ENCODE peak calls at places on chromosomes 1 and 21, in eight cellular contexts. One of them, this sample, is unnamed.

GRCh38 chr21:44791246-44791645 is 10.4 kb downstream of the UBE2G2 start:
- DNase-seq in GM06990: no peak
- DNase-seq in activated T-cell treated with anti-CD3 and anti-CD28 coated beads, Interleukin-2, amount 50 U/mL, for 72 hours: no peak
- DNase-seq in anterior cingulate cortex: no peak
- DNase-seq in NCI-H2081: no peak
- DNase-seq in GM10248: no peak
- DNase-seq in stimulated activated CD4-positive, alpha-beta T cell treated with anti-CD3 and anti-CD28 coated beads, Interleukin-12 subunit alpha, Interleukin-12 subunit beta, amount 100 ng/mL, for 48 hours: no peak
- DNase-seq in globus pallidus: no peak
- DNase-seq in this sample: no peak

GRCh38 chr21:44437371-44437695 is 18.0 kb upstream of the LRRC3 start:
- DNase-seq in NCI-H2081: no peak
- DNase-seq in activated T-cell treated with anti-CD3 and anti-CD28 coated beads, Interleukin-2, amount 50 U/mL, for 72 hours: no peak
- DNase-seq in GM10248: no peak
- DNase-seq in stimulated activated CD4-positive, alpha-beta T cell treated with anti-CD3 and anti-CD28 coated beads, Interleukin-12 subunit alpha, Interleukin-12 subunit beta, amount 100 ng/mL, for 48 hours: no peak
- DNase-seq in globus pallidus: no peak
- DNase-seq in GM06990: no peak
- DNase-seq in anterior cingulate cortex: no peak
- DNase-seq in this sample: no peak

GRCh38 chr1:20935717-20936116 is 148.6 kb upstream of the HP1BP3 start:
- DNase-seq in stimulated activated CD4-positive, alpha-beta T cell treated with anti-CD3 and anti-CD28 coated beads, Interleukin-12 subunit alpha, Interleukin-12 subunit beta, amount 100 ng/mL, for 48 hours: no peak
- DNase-seq in GM06990: no peak
- DNase-seq in anterior cingulate cortex: no peak
- DNase-seq in NCI-H2081: no peak
- DNase-seq in globus pallidus: no peak
- DNase-seq in GM10248: no peak
- DNase-seq in activated T-cell treated with anti-CD3 and anti-CD28 coated beads, Interleukin-2, amount 50 U/mL, for 72 hours: no peak
- DNase-seq in this sample: no peak

GRCh38 chr1:114250683-114251572 is 97.3 kb upstream of the SYT6 start:
- DNase-seq in activated T-cell treated with anti-CD3 and anti-CD28 coated beads, Interleukin-2, amount 50 U/mL, for 72 hours: no peak
- DNase-seq in anterior cingulate cortex: no peak
- DNase-seq in stimulated activated CD4-positive, alpha-beta T cell treated with anti-CD3 and anti-CD28 coated beads, Interleukin-12 subunit alpha, Interleukin-12 subunit beta, amount 100 ng/mL, for 48 hours: no peak
- DNase-seq in NCI-H2081: no peak
- DNase-seq in GM06990: no peak
- DNase-seq in globus pallidus: no peak
- DNase-seq in GM10248: no peak
- DNase-seq in this sample: no peak

GRCh38 chr1:1984560-1985070 is 19.0 kb downstream of the CFAP74 start:
- DNase-seq in GM10248: no peak
- DNase-seq in stimulated activated CD4-positive, alpha-beta T cell treated with anti-CD3 and anti-CD28 coated beads, Interleukin-12 subunit alpha, Interleukin-12 subunit beta, amount 100 ng/mL, for 48 hours: no peak
- DNase-seq in anterior cingulate cortex: no peak
- DNase-seq in globus pallidus: no peak
- DNase-seq in activated T-cell treated with anti-CD3 and anti-CD28 coated beads, Interleukin-2, amount 50 U/mL, for 72 hours: no peak
- DNase-seq in NCI-H2081: no peak
- DNase-seq in GM06990: no peak
- DNase-seq in this sample: no peak

GRCh38 chr1:199723557-199723956 is 304.0 kb upstream of the NR5A2 start:
- DNase-seq in globus pallidus: no peak
- DNase-seq in activated T-cell treated with anti-CD3 and anti-CD28 coated beads, Interleukin-2, amount 50 U/mL, for 72 hours: no peak
- DNase-seq in GM06990: no peak
- DNase-seq in NCI-H2081: no peak
- DNase-seq in stimulated activated CD4-positive, alpha-beta T cell treated with anti-CD3 and anti-CD28 coated beads, Interleukin-12 subunit alpha, Interleukin-12 subunit beta, amount 100 ng/mL, for 48 hours: no peak
- DNase-seq in anterior cingulate cortex: no peak
- DNase-seq in GM10248: no peak
- DNase-seq in this sample: no peak

GRCh38 chr1:7301346-7301993 is 469.6 kb upstream of the VAMP3 start:
- DNase-seq in stimulated activated CD4-positive, alpha-beta T cell treated with anti-CD3 and anti-CD28 coated beads, Interleukin-12 subunit alpha, Interleukin-12 subunit beta, amount 100 ng/mL, for 48 hours: no peak
- DNase-seq in anterior cingulate cortex: no peak
- DNase-seq in GM10248: no peak
- DNase-seq in globus pallidus: no peak
- DNase-seq in GM06990: no peak
- DNase-seq in activated T-cell treated with anti-CD3 and anti-CD28 coated beads, Interleukin-2, amount 50 U/mL, for 72 hours: no peak
- DNase-seq in NCI-H2081: no peak
- DNase-seq in this sample: no peak

GRCh38 chr1:29698033-29698432 is 461.7 kb downstream of the PTPRU start:
- DNase-seq in anterior cingulate cortex: no peak
- DNase-seq in activated T-cell treated with anti-CD3 and anti-CD28 coated beads, Interleukin-2, amount 50 U/mL, for 72 hours: no peak
- DNase-seq in NCI-H2081: no peak
- DNase-seq in stimulated activated CD4-positive, alpha-beta T cell treated with anti-CD3 and anti-CD28 coated beads, Interleukin-12 subunit alpha, Interleukin-12 subunit beta, amount 100 ng/mL, for 48 hours: no peak
- DNase-seq in globus pallidus: no peak
- DNase-seq in GM10248: no peak
- DNase-seq in GM06990: no peak
- DNase-seq in this sample: peak

GRCh38 chr1:6358757-6359567 is 34.6 kb downstream of the ACOT7 start:
- DNase-seq in NCI-H2081: peak
- DNase-seq in anterior cingulate cortex: no peak
- DNase-seq in activated T-cell treated with anti-CD3 and anti-CD28 coated beads, Interleukin-2, amount 50 U/mL, for 72 hours: peak
- DNase-seq in GM10248: peak
- DNase-seq in stimulated activated CD4-positive, alpha-beta T cell treated with anti-CD3 and anti-CD28 coated beads, Interleukin-12 subunit alpha, Interleukin-12 subunit beta, amount 100 ng/mL, for 48 hours: peak
- DNase-seq in GM06990: peak
- DNase-seq in globus pallidus: no peak
- DNase-seq in this sample: peak

GRCh38 chr21:31233711-31234110 is 110.3 kb downstream of the TIAM1 start:
- DNase-seq in GM10248: no peak
- DNase-seq in NCI-H2081: no peak
- DNase-seq in stimulated activated CD4-positive, alpha-beta T cell treated with anti-CD3 and anti-CD28 coated beads, Interleukin-12 subunit alpha, Interleukin-12 subunit beta, amount 100 ng/mL, for 48 hours: no peak
- DNase-seq in globus pallidus: no peak
- DNase-seq in anterior cingulate cortex: no peak
- DNase-seq in GM06990: no peak
- DNase-seq in activated T-cell treated with anti-CD3 and anti-CD28 coated beads, Interleukin-2, amount 50 U/mL, for 72 hours: no peak
- DNase-seq in this sample: no peak

GRCh38 chr1:226215239-226215638 is 8.2 kb upstream of the MIXL1 start:
- DNase-seq in GM10248: no peak
- DNase-seq in GM06990: no peak
- DNase-seq in NCI-H2081: no peak
- DNase-seq in globus pallidus: no peak
- DNase-seq in stimulated activated CD4-positive, alpha-beta T cell treated with anti-CD3 and anti-CD28 coated beads, Interleukin-12 subunit alpha, Interleukin-12 subunit beta, amount 100 ng/mL, for 48 hours: no peak
- DNase-seq in activated T-cell treated with anti-CD3 and anti-CD28 coated beads, Interleukin-2, amount 50 U/mL, for 72 hours: no peak
- DNase-seq in anterior cingulate cortex: no peak
- DNase-seq in this sample: no peak

GRCh38 chr1:151820940-151821339 is 10.7 kb downstream of the RORC start:
- DNase-seq in NCI-H2081: no peak
- DNase-seq in globus pallidus: no peak
- DNase-seq in GM06990: no peak
- DNase-seq in anterior cingulate cortex: no peak
- DNase-seq in activated T-cell treated with anti-CD3 and anti-CD28 coated beads, Interleukin-2, amount 50 U/mL, for 72 hours: no peak
- DNase-seq in GM10248: no peak
- DNase-seq in stimulated activated CD4-positive, alpha-beta T cell treated with anti-CD3 and anti-CD28 coated beads, Interleukin-12 subunit alpha, Interleukin-12 subunit beta, amount 100 ng/mL, for 48 hours: no peak
- DNase-seq in this sample: no peak

GRCh38 chr1:31063636-31064035 is 1.9 kb downstream of the PUM1 start:
- DNase-seq in GM10248: no peak
- DNase-seq in GM06990: no peak
- DNase-seq in anterior cingulate cortex: no peak
- DNase-seq in globus pallidus: no peak
- DNase-seq in stimulated activated CD4-positive, alpha-beta T cell treated with anti-CD3 and anti-CD28 coated beads, Interleukin-12 subunit alpha, Interleukin-12 subunit beta, amount 100 ng/mL, for 48 hours: no peak
- DNase-seq in NCI-H2081: no peak
- DNase-seq in activated T-cell treated with anti-CD3 and anti-CD28 coated beads, Interleukin-2, amount 50 U/mL, for 72 hours: no peak
- DNase-seq in this sample: no peak

GRCh38 chr1:9101510-9102146 is 27.3 kb downstream of the GPR157 start:
- DNase-seq in activated T-cell treated with anti-CD3 and anti-CD28 coated beads, Interleukin-2, amount 50 U/mL, for 72 hours: peak
- DNase-seq in anterior cingulate cortex: peak
- DNase-seq in stimulated activated CD4-positive, alpha-beta T cell treated with anti-CD3 and anti-CD28 coated beads, Interleukin-12 subunit alpha, Interleukin-12 subunit beta, amount 100 ng/mL, for 48 hours: no peak
- DNase-seq in NCI-H2081: peak
- DNase-seq in GM10248: peak
- DNase-seq in globus pallidus: peak
- DNase-seq in GM06990: no peak
- DNase-seq in this sample: peak

GRCh38 chr1:237386362-237387143 is 344.6 kb downstream of the RYR2 start:
- DNase-seq in activated T-cell treated with anti-CD3 and anti-CD28 coated beads, Interleukin-2, amount 50 U/mL, for 72 hours: no peak
- DNase-seq in globus pallidus: peak
- DNase-seq in GM06990: no peak
- DNase-seq in NCI-H2081: peak
- DNase-seq in stimulated activated CD4-positive, alpha-beta T cell treated with anti-CD3 and anti-CD28 coated beads, Interleukin-12 subunit alpha, Interleukin-12 subunit beta, amount 100 ng/mL, for 48 hours: no peak
- DNase-seq in GM10248: peak
- DNase-seq in anterior cingulate cortex: no peak
- DNase-seq in this sample: no peak

GRCh38 chr1:189693140-189693539 is 784.5 kb downstream of the BRINP3 start:
- DNase-seq in anterior cingulate cortex: no peak
- DNase-seq in GM06990: no peak
- DNase-seq in globus pallidus: no peak
- DNase-seq in activated T-cell treated with anti-CD3 and anti-CD28 coated beads, Interleukin-2, amount 50 U/mL, for 72 hours: no peak
- DNase-seq in stimulated activated CD4-positive, alpha-beta T cell treated with anti-CD3 and anti-CD28 coated beads, Interleukin-12 subunit alpha, Interleukin-12 subunit beta, amount 100 ng/mL, for 48 hours: no peak
- DNase-seq in GM10248: no peak
- DNase-seq in NCI-H2081: no peak
- DNase-seq in this sample: no peak

GRCh38 chr1:165367375-165367993 is 11.0 kb upstream of the LMX1A start:
- DNase-seq in globus pallidus: peak
- DNase-seq in anterior cingulate cortex: peak
- DNase-seq in stimulated activated CD4-positive, alpha-beta T cell treated with anti-CD3 and anti-CD28 coated beads, Interleukin-12 subunit alpha, Interleukin-12 subunit beta, amount 100 ng/mL, for 48 hours: peak
- DNase-seq in activated T-cell treated with anti-CD3 and anti-CD28 coated beads, Interleukin-2, amount 50 U/mL, for 72 hours: peak
- DNase-seq in GM06990: no peak
- DNase-seq in GM10248: peak
- DNase-seq in NCI-H2081: peak
- DNase-seq in this sample: peak

GRCh38 chr1:104706631-104707147 is 957.0 kb downstream of the AMY1C start:
- DNase-seq in stimulated activated CD4-positive, alpha-beta T cell treated with anti-CD3 and anti-CD28 coated beads, Interleukin-12 subunit alpha, Interleukin-12 subunit beta, amount 100 ng/mL, for 48 hours: no peak
- DNase-seq in GM10248: no peak
- DNase-seq in NCI-H2081: no peak
- DNase-seq in activated T-cell treated with anti-CD3 and anti-CD28 coated beads, Interleukin-2, amount 50 U/mL, for 72 hours: no peak
- DNase-seq in GM06990: no peak
- DNase-seq in globus pallidus: no peak
- DNase-seq in anterior cingulate cortex: no peak
- DNase-seq in this sample: peak

GRCh38 chr1:43552813-43553212 is 22.1 kb downstream of the PTPRF start:
- DNase-seq in anterior cingulate cortex: peak
- DNase-seq in GM06990: no peak
- DNase-seq in stimulated activated CD4-positive, alpha-beta T cell treated with anti-CD3 and anti-CD28 coated beads, Interleukin-12 subunit alpha, Interleukin-12 subunit beta, amount 100 ng/mL, for 48 hours: no peak
- DNase-seq in globus pallidus: peak
- DNase-seq in NCI-H2081: no peak
- DNase-seq in GM10248: no peak
- DNase-seq in activated T-cell treated with anti-CD3 and anti-CD28 coated beads, Interleukin-2, amount 50 U/mL, for 72 hours: no peak
- DNase-seq in this sample: no peak

GRCh38 chr1:234544094-234544579 is 65.2 kb upstream of the TARBP1 start:
- DNase-seq in activated T-cell treated with anti-CD3 and anti-CD28 coated beads, Interleukin-2, amount 50 U/mL, for 72 hours: peak
- DNase-seq in NCI-H2081: peak
- DNase-seq in anterior cingulate cortex: peak
- DNase-seq in GM06990: no peak
- DNase-seq in stimulated activated CD4-positive, alpha-beta T cell treated with anti-CD3 and anti-CD28 coated beads, Interleukin-12 subunit alpha, Interleukin-12 subunit beta, amount 100 ng/mL, for 48 hours: peak
- DNase-seq in GM10248: no peak
- DNase-seq in globus pallidus: peak
- DNase-seq in this sample: no peak

GRCh38 chr1:175514309-175515001 is 228.9 kb downstream of the TNR start:
- DNase-seq in NCI-H2081: no peak
- DNase-seq in activated T-cell treated with anti-CD3 and anti-CD28 coated beads, Interleukin-2, amount 50 U/mL, for 72 hours: peak
- DNase-seq in GM10248: no peak
- DNase-seq in globus pallidus: no peak
- DNase-seq in GM06990: no peak
- DNase-seq in stimulated activated CD4-positive, alpha-beta T cell treated with anti-CD3 and anti-CD28 coated beads, Interleukin-12 subunit alpha, Interleukin-12 subunit beta, amount 100 ng/mL, for 48 hours: no peak
- DNase-seq in anterior cingulate cortex: no peak
- DNase-seq in this sample: no peak

GRCh38 chr1:183633676-183634343 is 1.8 kb downstream of the ARPC5 start:
- DNase-seq in NCI-H2081: no peak
- DNase-seq in GM10248: peak
- DNase-seq in globus pallidus: peak
- DNase-seq in stimulated activated CD4-positive, alpha-beta T cell treated with anti-CD3 and anti-CD28 coated beads, Interleukin-12 subunit alpha, Interleukin-12 subunit beta, amount 100 ng/mL, for 48 hours: no peak
- DNase-seq in GM06990: peak
- DNase-seq in anterior cingulate cortex: no peak
- DNase-seq in activated T-cell treated with anti-CD3 and anti-CD28 coated beads, Interleukin-2, amount 50 U/mL, for 72 hours: no peak
- DNase-seq in this sample: peak

GRCh38 chr1:158002022-158002629 is 8.7 kb downstream of the KIRREL1 start:
- DNase-seq in stimulated activated CD4-positive, alpha-beta T cell treated with anti-CD3 and anti-CD28 coated beads, Interleukin-12 subunit alpha, Interleukin-12 subunit beta, amount 100 ng/mL, for 48 hours: no peak
- DNase-seq in activated T-cell treated with anti-CD3 and anti-CD28 coated beads, Interleukin-2, amount 50 U/mL, for 72 hours: no peak
- DNase-seq in anterior cingulate cortex: no peak
- DNase-seq in globus pallidus: no peak
- DNase-seq in GM06990: no peak
- DNase-seq in NCI-H2081: no peak
- DNase-seq in GM10248: no peak
- DNase-seq in this sample: no peak

GRCh38 chr1:176949033-176949662 is 215.4 kb downstream of the ASTN1 start:
- DNase-seq in stimulated activated CD4-positive, alpha-beta T cell treated with anti-CD3 and anti-CD28 coated beads, Interleukin-12 subunit alpha, Interleukin-12 subunit beta, amount 100 ng/mL, for 48 hours: no peak
- DNase-seq in globus pallidus: no peak
- DNase-seq in GM06990: peak
- DNase-seq in anterior cingulate cortex: no peak
- DNase-seq in activated T-cell treated with anti-CD3 and anti-CD28 coated beads, Interleukin-2, amount 50 U/mL, for 72 hours: peak
- DNase-seq in NCI-H2081: no peak
- DNase-seq in GM10248: peak
- DNase-seq in this sample: no peak

GRCh38 chr1:66925558-66925910 is 744 bp downstream of the MIER1 start:
- DNase-seq in NCI-H2081: no peak
- DNase-seq in globus pallidus: no peak
- DNase-seq in stimulated activated CD4-positive, alpha-beta T cell treated with anti-CD3 and anti-CD28 coated beads, Interleukin-12 subunit alpha, Interleukin-12 subunit beta, amount 100 ng/mL, for 48 hours: no peak
- DNase-seq in GM10248: no peak
- DNase-seq in anterior cingulate cortex: no peak
- DNase-seq in GM06990: no peak
- DNase-seq in activated T-cell treated with anti-CD3 and anti-CD28 coated beads, Interleukin-2, amount 50 U/mL, for 72 hours: no peak
- DNase-seq in this sample: no peak

GRCh38 chr1:60160141-60160540 is 86.6 kb upstream of the C1orf87 start:
- DNase-seq in GM10248: no peak
- DNase-seq in anterior cingulate cortex: no peak
- DNase-seq in activated T-cell treated with anti-CD3 and anti-CD28 coated beads, Interleukin-2, amount 50 U/mL, for 72 hours: no peak
- DNase-seq in NCI-H2081: no peak
- DNase-seq in stimulated activated CD4-positive, alpha-beta T cell treated with anti-CD3 and anti-CD28 coated beads, Interleukin-12 subunit alpha, Interleukin-12 subunit beta, amount 100 ng/mL, for 48 hours: no peak
- DNase-seq in GM06990: no peak
- DNase-seq in globus pallidus: no peak
- DNase-seq in this sample: no peak

GRCh38 chr1:145963218-145964019 is 956 bp downstream of the ANKRD34A start:
- DNase-seq in GM10248: no peak
- DNase-seq in GM06990: no peak
- DNase-seq in stimulated activated CD4-positive, alpha-beta T cell treated with anti-CD3 and anti-CD28 coated beads, Interleukin-12 subunit alpha, Interleukin-12 subunit beta, amount 100 ng/mL, for 48 hours: no peak
- DNase-seq in activated T-cell treated with anti-CD3 and anti-CD28 coated beads, Interleukin-2, amount 50 U/mL, for 72 hours: no peak
- DNase-seq in anterior cingulate cortex: no peak
- DNase-seq in globus pallidus: no peak
- DNase-seq in NCI-H2081: no peak
- DNase-seq in this sample: peak

GRCh38 chr1:152325111-152325510 is at the start of gene FLG:
- DNase-seq in NCI-H2081: no peak
- DNase-seq in GM10248: no peak
- DNase-seq in globus pallidus: no peak
- DNase-seq in GM06990: no peak
- DNase-seq in activated T-cell treated with anti-CD3 and anti-CD28 coated beads, Interleukin-2, amount 50 U/mL, for 72 hours: no peak
- DNase-seq in stimulated activated CD4-positive, alpha-beta T cell treated with anti-CD3 and anti-CD28 coated beads, Interleukin-12 subunit alpha, Interleukin-12 subunit beta, amount 100 ng/mL, for 48 hours: no peak
- DNase-seq in anterior cingulate cortex: no peak
- DNase-seq in this sample: no peak

GRCh38 chr1:50976111-50976889 is 6.3 kb downstream of the CDKN2C start:
- DNase-seq in anterior cingulate cortex: no peak
- DNase-seq in stimulated activated CD4-positive, alpha-beta T cell treated with anti-CD3 and anti-CD28 coated beads, Interleukin-12 subunit alpha, Interleukin-12 subunit beta, amount 100 ng/mL, for 48 hours: no peak
- DNase-seq in NCI-H2081: peak
- DNase-seq in activated T-cell treated with anti-CD3 and anti-CD28 coated beads, Interleukin-2, amount 50 U/mL, for 72 hours: peak
- DNase-seq in GM06990: no peak
- DNase-seq in globus pallidus: peak
- DNase-seq in GM10248: no peak
- DNase-seq in this sample: peak

GRCh38 chr1:145849356-145850165 is 4.1 kb downstream of the NUDT17 start:
- DNase-seq in globus pallidus: no peak
- DNase-seq in GM06990: no peak
- DNase-seq in GM10248: no peak
- DNase-seq in NCI-H2081: no peak
- DNase-seq in stimulated activated CD4-positive, alpha-beta T cell treated with anti-CD3 and anti-CD28 coated beads, Interleukin-12 subunit alpha, Interleukin-12 subunit beta, amount 100 ng/mL, for 48 hours: no peak
- DNase-seq in activated T-cell treated with anti-CD3 and anti-CD28 coated beads, Interleukin-2, amount 50 U/mL, for 72 hours: peak
- DNase-seq in anterior cingulate cortex: no peak
- DNase-seq in this sample: no peak

GRCh38 chr1:20731057-20731991 is 1.2 kb downstream of the SH2D5 start:
- DNase-seq in GM10248: peak
- DNase-seq in stimulated activated CD4-positive, alpha-beta T cell treated with anti-CD3 and anti-CD28 coated beads, Interleukin-12 subunit alpha, Interleukin-12 subunit beta, amount 100 ng/mL, for 48 hours: no peak
- DNase-seq in GM06990: no peak
- DNase-seq in NCI-H2081: no peak
- DNase-seq in activated T-cell treated with anti-CD3 and anti-CD28 coated beads, Interleukin-2, amount 50 U/mL, for 72 hours: peak
- DNase-seq in anterior cingulate cortex: no peak
- DNase-seq in globus pallidus: no peak
- DNase-seq in this sample: no peak

GRCh38 chr1:154320882-154321608 is at the start of gene AQP10:
- DNase-seq in GM10248: no peak
- DNase-seq in NCI-H2081: no peak
- DNase-seq in globus pallidus: no peak
- DNase-seq in anterior cingulate cortex: no peak
- DNase-seq in activated T-cell treated with anti-CD3 and anti-CD28 coated beads, Interleukin-2, amount 50 U/mL, for 72 hours: no peak
- DNase-seq in GM06990: no peak
- DNase-seq in stimulated activated CD4-positive, alpha-beta T cell treated with anti-CD3 and anti-CD28 coated beads, Interleukin-12 subunit alpha, Interleukin-12 subunit beta, amount 100 ng/mL, for 48 hours: no peak
- DNase-seq in this sample: no peak

GRCh38 chr1:117009132-117009531 is 7.6 kb downstream of the CD101 start:
- DNase-seq in NCI-H2081: no peak
- DNase-seq in GM10248: no peak
- DNase-seq in stimulated activated CD4-positive, alpha-beta T cell treated with anti-CD3 and anti-CD28 coated beads, Interleukin-12 subunit alpha, Interleukin-12 subunit beta, amount 100 ng/mL, for 48 hours: no peak
- DNase-seq in activated T-cell treated with anti-CD3 and anti-CD28 coated beads, Interleukin-2, amount 50 U/mL, for 72 hours: no peak
- DNase-seq in anterior cingulate cortex: no peak
- DNase-seq in GM06990: no peak
- DNase-seq in globus pallidus: no peak
- DNase-seq in this sample: no peak

GRCh38 chr1:228035844-228036243 is 29.0 kb downstream of the WNT3A start:
- DNase-seq in activated T-cell treated with anti-CD3 and anti-CD28 coated beads, Interleukin-2, amount 50 U/mL, for 72 hours: no peak
- DNase-seq in NCI-H2081: no peak
- DNase-seq in GM06990: no peak
- DNase-seq in globus pallidus: no peak
- DNase-seq in stimulated activated CD4-positive, alpha-beta T cell treated with anti-CD3 and anti-CD28 coated beads, Interleukin-12 subunit alpha, Interleukin-12 subunit beta, amount 100 ng/mL, for 48 hours: no peak
- DNase-seq in GM10248: no peak
- DNase-seq in anterior cingulate cortex: no peak
- DNase-seq in this sample: no peak